ENCODE peak calls at places on chromosomes 2 and 18, in ten cellular contexts. I is uterus, L is H54, Q is A549, T is lower leg skin, F is stomach, E is spleen, H is HepG2, A is ovary, D is gastrocnemius medialis. B is an unnamed sample.

GRCh38 chr18:34583895-34584294 is 126.2 kb upstream of the DTNA start:
- DNase-seq in I (no peak), L (no peak), Q (no peak), T (no peak), F (no peak), E (no peak), H (no peak), A (no peak), D (no peak), B (no peak)

GRCh38 chr2:10501521-10501961 is 53.4 kb upstream of the ODC1 start:
- DNase-seq in I (no peak), L (no peak), Q (no peak), T (peak), F (peak), E (peak), H (no peak), A (no peak), D (no peak), B (no peak)

GRCh38 chr2:146634256-146635068 is 1210.4 kb upstream of the ACVR2A start:
- DNase-seq in I (no peak), L (peak), Q (peak), T (no peak), F (no peak), E (no peak), H (no peak), A (no peak), D (no peak), B (no peak)

GRCh38 chr2:63648632-63649031 is 59.9 kb downstream of the MDH1 start:
- DNase-seq in I (no peak), L (no peak), Q (no peak), T (no peak), F (no peak), E (no peak), H (no peak), A (no peak), D (no peak), B (no peak)

GRCh38 chr2:173053043-173053699 is 22.5 kb upstream of the MAP3K20 start:
- DNase-seq in I (no peak), L (no peak), Q (no peak), T (no peak), F (no peak), E (no peak), H (peak), A (no peak), D (no peak), B (no peak)

GRCh38 chr2:64888591-64889309 is 100.4 kb upstream of the SLC1A4 start:
- DNase-seq in I (no peak), L (peak), Q (peak), T (no peak), F (peak), E (no peak), H (peak), A (no peak), D (no peak), B (no peak)

GRCh38 chr2:98869868-98870267 is 66.2 kb downstream of the CRACDL start:
- DNase-seq in I (no peak), L (no peak), Q (no peak), T (peak), F (peak), E (no peak), H (no peak), A (no peak), D (peak), B (no peak)

GRCh38 chr2:24400207-24400907 is 40.0 kb upstream of the ITSN2 start:
- DNase-seq in I (no peak), L (no peak), Q (no peak), T (no peak), F (no peak), E (no peak), H (no peak), A (no peak), D (no peak), B (no peak)

GRCh38 chr2:201378496-201379397 is 21.6 kb upstream of the FLACC1 start:
- DNase-seq in I (peak), L (no peak), Q (no peak), T (no peak), F (no peak), E (no peak), H (no peak), A (no peak), D (no peak), B (no peak)

GRCh38 chr2:53911434-53912189 is 51.8 kb upstream of the GPR75 start:
- DNase-seq in I (no peak), L (no peak), Q (no peak), T (no peak), F (no peak), E (no peak), H (no peak), A (no peak), D (no peak), B (no peak)

GRCh38 chr2:78979380-78980238 is 45.9 kb upstream of the REG3G start:
- DNase-seq in I (no peak), L (no peak), Q (peak), T (no peak), F (peak), E (no peak), H (peak), A (no peak), D (no peak), B (peak)

GRCh38 chr2:96449637-96450036 is 55.5 kb downstream of the NEURL3 start:
- DNase-seq in I (no peak), L (no peak), Q (no peak), T (no peak), F (no peak), E (no peak), H (no peak), A (no peak), D (no peak), B (no peak)

GRCh38 chr2:165573534-165574461 is 104.3 kb downstream of the CSRNP3 start:
- DNase-seq in I (peak), L (peak), Q (peak), T (no peak), F (peak), E (no peak), H (peak), A (peak), D (no peak), B (no peak)

GRCh38 chr2:159131882-159132281 is 154.6 kb downstream of the WDSUB1 start:
- DNase-seq in I (no peak), L (peak), Q (peak), T (no peak), F (no peak), E (no peak), H (no peak), A (peak), D (no peak), B (peak)

GRCh38 chr2:43178602-43179542 is 47.5 kb downstream of the ZFP36L2 start:
- DNase-seq in I (peak), L (peak), Q (peak), T (peak), F (peak), E (peak), H (peak), A (peak), D (peak), B (peak)

GRCh38 chr2:237465515-237466227 is 21.4 kb upstream of the MLPH start:
- DNase-seq in I (no peak), L (peak), Q (peak), T (no peak), F (no peak), E (no peak), H (no peak), A (no peak), D (no peak), B (peak)

GRCh38 chr2:222907048-222907447 is 46.2 kb downstream of the ACSL3 start:
- DNase-seq in I (no peak), L (no peak), Q (no peak), T (no peak), F (no peak), E (no peak), H (no peak), A (no peak), D (no peak), B (no peak)

GRCh38 chr2:103361712-103362111 is 599.9 kb downstream of the TMEM182 start:
- DNase-seq in I (no peak), L (no peak), Q (no peak), T (no peak), F (no peak), E (no peak), H (no peak), A (no peak), D (no peak), B (no peak)

GRCh38 chr2:17839959-17840358 is 23.7 kb downstream of the MSGN1 start:
- DNase-seq in I (no peak), L (no peak), Q (no peak), T (no peak), F (no peak), E (no peak), H (no peak), A (no peak), D (no peak), B (no peak)

GRCh38 chr2:221624475-221624874 is 52.4 kb upstream of the EPHA4 start:
- DNase-seq in I (no peak), L (no peak), Q (no peak), T (no peak), F (no peak), E (no peak), H (no peak), A (no peak), D (no peak), B (no peak)

GRCh38 chr2:188142636-188143035 is 149.0 kb upstream of the GULP1 start:
- DNase-seq in I (no peak), L (no peak), Q (peak), T (no peak), F (no peak), E (no peak), H (no peak), A (no peak), D (no peak), B (no peak)

GRCh38 chr2:21836261-21836660 is 712.5 kb downstream of the TDRD15 start:
- DNase-seq in I (no peak), L (no peak), Q (no peak), T (no peak), F (no peak), E (no peak), H (no peak), A (no peak), D (no peak), B (no peak)

GRCh38 chr2:162153608-162154224 is 1.7 kb upstream of the GCG start:
- DNase-seq in I (peak), L (no peak), Q (peak), T (peak), F (peak), E (no peak), H (peak), A (no peak), D (no peak), B (peak)

GRCh38 chr2:170144758-170145157 is 33.2 kb upstream of the MYO3B start:
- DNase-seq in I (no peak), L (no peak), Q (no peak), T (no peak), F (no peak), E (no peak), H (no peak), A (no peak), D (no peak), B (no peak)

GRCh38 chr2:13818002-13818401 is 814.5 kb upstream of the LRATD1 start:
- DNase-seq in I (no peak), L (no peak), Q (no peak), T (no peak), F (no peak), E (no peak), H (no peak), A (no peak), D (no peak), B (no peak)

DNA sequence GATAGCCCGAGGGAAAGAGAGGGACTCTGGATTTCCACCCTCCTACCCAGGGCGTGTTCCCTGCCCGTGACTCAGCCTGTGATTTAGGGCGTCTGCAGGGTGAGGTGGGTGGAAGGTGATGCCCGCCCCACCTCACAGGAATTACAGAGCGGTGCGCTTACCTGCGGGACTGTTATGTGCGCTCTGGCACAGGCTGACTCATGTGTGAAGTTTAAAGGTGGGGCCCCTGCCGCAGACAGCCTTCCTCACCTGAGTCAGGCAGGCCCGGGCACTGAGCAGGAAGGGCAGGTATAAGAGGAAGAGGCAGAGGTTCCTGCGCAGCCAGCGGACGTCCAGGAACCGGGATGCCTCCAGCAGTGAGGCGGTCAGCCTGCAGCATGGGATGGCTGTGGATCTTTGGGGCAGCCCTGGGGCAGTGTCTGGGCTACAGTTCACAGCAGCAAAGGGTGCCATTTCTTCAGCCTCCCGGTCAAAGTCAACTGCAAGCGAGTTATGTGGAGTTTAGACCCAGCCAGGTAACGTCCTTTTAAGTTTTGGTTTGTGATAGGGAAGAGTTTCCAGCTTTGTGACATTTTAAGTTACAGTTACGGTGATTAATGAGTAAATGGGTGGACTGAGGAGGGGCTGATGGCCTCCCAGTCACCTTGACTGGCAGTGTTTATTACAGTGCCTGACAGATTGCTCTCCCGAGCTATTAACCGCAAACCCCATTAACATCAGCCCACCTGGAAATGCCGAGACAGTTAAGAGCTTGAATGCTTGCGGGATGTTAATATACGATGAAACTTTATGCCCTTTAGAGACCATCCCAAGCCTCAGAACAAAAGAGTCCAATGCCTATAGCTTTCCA is 141.6 kb upstream of the TTC39C start:
- DNase-seq in I (no peak), L (no peak), Q (no peak), T (peak), F (peak), E (no peak), H (no peak), A (no peak), D (no peak), B (no peak)
- TF ChIP-seq POLR2A in I (no peak), L (no peak), Q (no peak), T (no peak), F (no peak), E (no peak), H (no peak), A (no peak), D (no peak), B (no peak)

GRCh38 chr2:240585681-240586197 is 795 bp upstream of the CAPN10 start:
- DNase-seq in I (no peak), L (no peak), Q (no peak), T (no peak), F (no peak), E (peak), H (no peak), A (no peak), D (no peak), B (no peak)

GRCh38 chr2:240586198-240586918 is at the start of gene CAPN10:
- DNase-seq in I (peak), L (peak), Q (peak), T (peak), F (peak), E (peak), H (peak), A (peak), D (peak), B (peak)

GRCh38 chr2:240583774-240584173 is 2.8 kb upstream of the CAPN10 start:
- DNase-seq in I (no peak), L (no peak), Q (no peak), T (no peak), F (no peak), E (peak), H (no peak), A (no peak), D (no peak), B (no peak)

GRCh38 chr2:240584486-240585031 is 2.0 kb upstream of the CAPN10 start:
- DNase-seq in I (no peak), L (no peak), Q (no peak), T (no peak), F (no peak), E (peak), H (peak), A (no peak), D (peak), B (no peak)

GRCh38 chr2:240585101-240585500 is 1.4 kb upstream of the CAPN10 start:
- DNase-seq in I (no peak), L (no peak), Q (no peak), T (no peak), F (no peak), E (peak), H (no peak), A (no peak), D (no peak), B (no peak)
- TF ChIP-seq POLR2A in I (no peak), L (no peak), Q (no peak), T (no peak), F (no peak), E (no peak), H (no peak), A (no peak), D (no peak), B (no peak)

DNA sequence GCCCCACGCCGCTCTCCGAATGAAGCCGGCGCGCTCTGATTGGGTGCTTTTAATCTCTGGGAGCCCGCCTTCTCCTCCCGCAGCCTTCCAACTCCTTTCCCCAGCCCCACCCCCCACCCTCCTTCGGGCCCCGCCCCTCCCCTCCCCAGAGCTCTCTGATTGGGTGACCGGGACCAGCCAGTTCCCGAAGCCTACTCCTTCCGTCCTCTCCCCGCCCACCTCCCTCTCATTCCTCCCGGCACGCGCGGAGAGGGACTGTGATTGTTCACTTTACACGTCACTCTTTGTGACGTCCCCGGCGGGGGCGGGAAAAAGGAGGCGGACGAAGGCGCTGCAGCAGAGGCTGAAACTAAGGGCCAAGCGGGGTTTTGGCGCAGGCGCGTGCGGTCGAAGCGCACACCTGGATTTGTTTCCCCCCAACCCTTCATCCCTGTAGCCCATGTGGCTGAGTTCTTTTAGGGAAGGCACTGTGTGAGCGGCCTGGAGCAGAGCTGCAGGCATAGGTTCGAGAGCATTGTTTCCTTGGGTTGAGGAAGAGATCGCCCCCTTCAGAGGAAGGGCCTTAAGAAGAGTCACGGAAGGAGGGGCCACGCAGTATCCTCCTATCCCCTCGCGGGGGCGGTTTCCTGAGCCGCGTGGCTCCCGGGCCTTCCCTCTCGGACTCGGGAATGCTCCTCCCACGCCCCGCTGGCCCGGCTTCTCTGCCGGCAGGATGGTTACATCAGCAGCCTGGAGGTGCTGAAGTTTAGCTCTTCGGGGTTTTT is at the start of gene MEX3C:
- DNase-seq in I (peak), L (peak), Q (peak), T (peak), F (peak), E (peak), H (peak), A (peak), D (peak), B (peak)
- TF ChIP-seq POLR2A in I (peak), L (peak), Q (peak), T (no peak), F (no peak), E (no peak), H (peak), A (peak), D (no peak), B (peak)

GRCh38 chr2:110115291-110116032 is at the start of gene MALL:
- DNase-seq in I (no peak), L (peak), Q (peak), T (no peak), F (peak), E (no peak), H (no peak), A (no peak), D (no peak), B (no peak)
- TF ChIP-seq POLR2A in I (no peak), L (peak), Q (peak), T (no peak), F (no peak), E (no peak), H (no peak), A (no peak), D (no peak), B (no peak)